ENCODE peak calls at places on chromosomes 11 and 22, in eight cellular contexts. One of them, this sample, is unnamed.

GRCh38 chr11:45100338-45100737 is 46.1 kb upstream of the PRDM11 start:
- DNase-seq in T47D: peak; percentile 94
- DNase-seq in smooth muscle cell of the brain vasculature: no peak
- DNase-seq in posterior vena cava: no peak
- DNase-seq in activated T-cell treated with anti-CD3 and anti-CD28 coated beads, Interleukin-2, amount 50 U/mL, for 48 hours: peak; percentile 16
- DNase-seq in GM12892: no peak
- DNase-seq in NCI-H774: no peak
- DNase-seq in T-helper 1 cell: no peak
- DNase-seq in this sample: no peak

GRCh38 chr11:110128161-110128560 is 35.0 kb downstream of the ZC3H12C start:
- DNase-seq in GM12892: no peak
- DNase-seq in smooth muscle cell of the brain vasculature: no peak
- DNase-seq in T-helper 1 cell: no peak
- DNase-seq in NCI-H774: peak; percentile 35
- DNase-seq in activated T-cell treated with anti-CD3 and anti-CD28 coated beads, Interleukin-2, amount 50 U/mL, for 48 hours: no peak
- DNase-seq in posterior vena cava: no peak
- DNase-seq in T47D: no peak
- DNase-seq in this sample: peak; percentile 26

GRCh38 chr11:128575956-128576340 is 11.4 kb downstream of the ETS1 start:
- DNase-seq in T-helper 1 cell: no peak
- DNase-seq in activated T-cell treated with anti-CD3 and anti-CD28 coated beads, Interleukin-2, amount 50 U/mL, for 48 hours: no peak
- DNase-seq in smooth muscle cell of the brain vasculature: no peak
- DNase-seq in T47D: no peak
- DNase-seq in posterior vena cava: no peak
- DNase-seq in NCI-H774: no peak
- DNase-seq in GM12892: no peak
- DNase-seq in this sample: peak; percentile 21

GRCh38 chr22:32789797-32790620 is 11.5 kb upstream of the TIMP3 start:
- DNase-seq in GM12892: no peak
- DNase-seq in activated T-cell treated with anti-CD3 and anti-CD28 coated beads, Interleukin-2, amount 50 U/mL, for 48 hours: no peak
- DNase-seq in smooth muscle cell of the brain vasculature: no peak
- DNase-seq in T47D: no peak
- DNase-seq in NCI-H774: no peak
- DNase-seq in posterior vena cava: no peak
- DNase-seq in T-helper 1 cell: no peak
- DNase-seq in this sample: no peak

GRCh38 chr11:87265132-87265531 is 227.4 kb downstream of the TMEM135 start:
- DNase-seq in T-helper 1 cell: no peak
- DNase-seq in NCI-H774: no peak
- DNase-seq in T47D: no peak
- DNase-seq in activated T-cell treated with anti-CD3 and anti-CD28 coated beads, Interleukin-2, amount 50 U/mL, for 48 hours: no peak
- DNase-seq in smooth muscle cell of the brain vasculature: no peak
- DNase-seq in posterior vena cava: no peak
- DNase-seq in GM12892: no peak
- DNase-seq in this sample: no peak

GRCh38 chr11:46529086-46529905 is 64.5 kb downstream of the AMBRA1 start:
- DNase-seq in activated T-cell treated with anti-CD3 and anti-CD28 coated beads, Interleukin-2, amount 50 U/mL, for 48 hours: peak; percentile 79
- DNase-seq in GM12892: peak; percentile 62
- DNase-seq in smooth muscle cell of the brain vasculature: no peak
- DNase-seq in T47D: peak; percentile 67
- DNase-seq in posterior vena cava: peak; percentile 81
- DNase-seq in T-helper 1 cell: peak; percentile 72
- DNase-seq in NCI-H774: peak; percentile 36
- DNase-seq in this sample: no peak

GRCh38 chr11:134949121-134949591 is 537.1 kb upstream of the B3GAT1 start:
- DNase-seq in GM12892: no peak
- DNase-seq in posterior vena cava: no peak
- DNase-seq in T47D: peak; percentile 62
- DNase-seq in T-helper 1 cell: no peak
- DNase-seq in NCI-H774: no peak
- DNase-seq in smooth muscle cell of the brain vasculature: no peak
- DNase-seq in activated T-cell treated with anti-CD3 and anti-CD28 coated beads, Interleukin-2, amount 50 U/mL, for 48 hours: no peak
- DNase-seq in this sample: no peak

GRCh38 chr11:47593934-47594855 is at the start of gene C1QTNF4:
- DNase-seq in NCI-H774: no peak
- DNase-seq in GM12892: no peak
- DNase-seq in T-helper 1 cell: no peak
- DNase-seq in T47D: no peak
- DNase-seq in smooth muscle cell of the brain vasculature: no peak
- DNase-seq in activated T-cell treated with anti-CD3 and anti-CD28 coated beads, Interleukin-2, amount 50 U/mL, for 48 hours: no peak
- DNase-seq in posterior vena cava: no peak
- DNase-seq in this sample: no peak